ENCODE peak calls at places on chromosome 1, in five cellular contexts. L, M, A, P and T are unnamed samples.

GRCh38 chr1:116826818-116827606 is 72.8 kb downstream of the CD2 start:
- DNase-seq in A (no peak), L (peak; percentile 7), M (no peak), P (no peak), T (no peak)

GRCh38 chr1:178869114-178869697 is 1.7 kb downstream of the ANGPTL1 start:
- DNase-seq in P (no peak), L (peak; percentile 63), M (no peak), A (no peak), T (no peak)

GRCh38 chr1:198147216-198147615 is 9.6 kb upstream of the NEK7 start:
- DNase-seq in A (no peak), M (no peak), P (no peak), L (no peak), T (no peak)

GRCh38 chr1:205802060-205802459 is 10.9 kb downstream of the SLC41A1 start:
- DNase-seq in M (peak; percentile 63), P (no peak), A (no peak), L (no peak), T (no peak)

GRCh38 chr1:230907472-230908205 is 39.3 kb upstream of the C1orf198 start:
- DNase-seq in M (no peak), A (no peak), P (no peak), L (no peak), T (no peak)

GRCh38 chr1:65467536-65467935 is 47.1 kb downstream of the LEPR start:
- DNase-seq in L (peak; percentile 58), M (peak; percentile 58), A (no peak), P (peak; percentile 72), T (no peak)

GRCh38 chr1:21680381-21680780 is 11.2 kb upstream of the RAP1GAP start:
- DNase-seq in L (no peak), A (no peak), M (no peak), P (no peak), T (no peak)

GRCh38 chr1:3618904-3619671 is 5.7 kb upstream of the TPRG1L start:
- DNase-seq in L (peak; percentile 80), M (peak; percentile 79), P (peak; percentile 82), A (peak; percentile 89), T (peak; percentile 88)

GRCh38 chr1:45009956-45010854 is 919 bp downstream of the HECTD3 start:
- DNase-seq in M (peak; percentile 70), A (no peak), L (no peak), P (peak; percentile 25), T (no peak)

GRCh38 chr1:203607169-203607873 is 19.3 kb upstream of the ATP2B4 start:
- DNase-seq in M (peak; percentile 33), P (no peak), L (peak; percentile 98), A (peak; percentile 39), T (no peak)

GRCh38 chr1:226126824-226127591 is 59.5 kb downstream of the ACBD3 start:
- DNase-seq in P (no peak), A (no peak), M (no peak), L (no peak), T (peak; percentile 30)

GRCh38 chr1:150259758-150260669 is 2.4 kb downstream of the CA14 start:
- DNase-seq in A (no peak), P (peak; percentile 93), M (peak; percentile 78), L (no peak), T (no peak)

GRCh38 chr1:32426489-32427255 is 32.4 kb upstream of the BSDC1 start:
- DNase-seq in P (no peak), L (no peak), A (no peak), M (no peak), T (no peak)

GRCh38 chr1:79207786-79208185 is 201.3 kb upstream of the ADGRL4 start:
- DNase-seq in M (no peak), L (no peak), A (no peak), P (no peak), T (no peak)

GRCh38 chr1:67590329-67590728 is 94.7 kb upstream of the GADD45A start:
- DNase-seq in M (no peak), A (peak; percentile 21), P (peak; percentile 62), L (peak; percentile 45), T (no peak)

DNA sequence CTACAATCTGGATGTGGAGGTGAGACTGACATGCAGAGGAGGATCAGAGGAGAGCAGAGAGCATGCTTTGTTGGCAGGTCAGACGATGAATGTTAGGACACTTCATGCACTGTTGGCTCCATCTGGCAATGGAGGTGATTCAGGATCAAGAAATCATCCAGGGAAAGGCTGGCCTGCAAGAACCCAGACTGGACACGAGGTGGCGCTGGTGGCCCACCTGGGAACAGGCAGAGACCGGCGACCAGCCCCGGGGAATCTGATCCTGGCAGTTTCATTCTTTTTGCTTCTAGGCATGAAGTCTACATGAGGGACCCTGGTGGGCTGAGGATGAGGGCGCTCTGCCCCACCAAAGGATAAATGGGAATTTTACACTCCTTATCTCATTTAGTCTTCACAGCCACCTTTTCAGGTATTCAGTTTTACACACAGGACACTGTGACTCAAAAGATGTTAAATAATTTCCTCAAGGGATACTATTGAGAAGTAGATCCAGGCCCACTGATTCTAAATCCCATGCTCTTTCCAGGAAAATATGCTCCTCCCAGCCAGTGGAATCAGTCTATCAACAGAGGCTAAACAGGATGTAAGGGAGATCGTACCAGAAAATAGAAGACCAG is 26.2 kb upstream of the SCMH1 start:
- DNase-seq in A (peak; percentile 76), P (peak; percentile 84), M (peak; percentile 79), L (peak; percentile 69), T (no peak)
- H3K4me1 ChIP-seq in A (peaks cover 6% of the 10 kb centered on the region), P (no peaks in the 10 kb centered on the region), M (peaks cover 10% of the 10 kb centered on the region), L (no peaks in the 10 kb centered on the region), T (no peaks in the 10 kb centered on the region)

DNA sequence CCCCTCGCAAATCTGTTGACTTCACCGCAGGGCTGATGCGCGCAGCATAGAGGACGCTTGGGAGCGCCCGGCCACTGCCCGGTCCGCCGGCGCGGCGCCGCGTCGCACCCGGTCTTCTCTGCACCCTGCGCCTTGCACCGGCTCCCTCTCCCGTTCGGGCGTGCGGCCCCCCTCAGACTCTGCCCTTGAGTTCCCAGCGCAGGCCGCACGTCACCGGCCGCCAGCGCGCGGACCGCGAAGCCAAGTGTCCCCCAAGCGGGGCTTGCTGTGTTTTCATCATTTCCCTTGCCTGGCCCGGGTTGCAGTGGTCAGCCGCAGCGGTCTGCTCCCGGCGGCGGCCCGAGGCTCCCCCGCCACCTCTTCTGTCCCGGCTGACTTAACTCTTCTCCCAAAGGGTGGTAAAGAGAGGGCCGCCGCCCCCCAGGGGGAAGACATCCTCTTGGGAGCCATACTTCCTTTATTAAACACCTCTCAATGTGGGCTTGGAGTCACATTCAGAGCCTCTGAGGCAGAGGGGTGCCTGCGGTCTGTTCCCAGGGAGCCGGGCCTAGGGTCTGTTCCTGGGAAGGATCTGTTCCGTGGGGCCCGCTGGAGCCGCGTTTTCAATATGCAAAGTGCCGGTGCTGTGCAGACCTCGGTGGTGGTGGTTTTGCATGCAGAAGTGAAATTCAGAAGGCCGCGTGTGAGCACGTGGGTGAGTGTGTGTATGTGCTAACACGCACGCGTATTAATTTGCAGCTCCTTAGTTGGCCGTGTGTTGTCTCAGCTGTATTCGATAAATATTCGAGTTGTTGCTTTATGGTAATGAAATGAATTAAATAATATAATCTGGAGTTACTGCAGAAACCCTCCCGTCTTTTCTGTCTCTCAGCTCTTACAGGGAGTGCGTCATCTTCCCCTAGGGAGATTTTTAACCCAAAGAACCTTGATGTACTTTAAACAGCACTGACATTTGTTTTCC is 17.6 kb downstream of the PBX1 start:
- DNase-seq in A (no peak), M (no peak), L (peak; percentile 88), P (peak; percentile 59), T (peak; percentile 69)
- H3K4me3 ChIP-seq in A (peak overlapping the region; percentile 16), M (peak overlapping the region; percentile 21), L (peak overlapping the region; percentile 10), P (peak overlapping the region; percentile 7), T (peak overlapping the region; percentile 47)

GRCh38 chr1:52532732-52533327 is 20.1 kb downstream of the TUT4 start:
- DNase-seq in P (no peak), L (no peak), A (no peak), M (no peak), T (no peak)

GRCh38 chr1:52534928-52535764 is 17.7 kb downstream of the TUT4 start:
- DNase-seq in M (no peak), A (no peak), L (peak; percentile 83), P (no peak), T (no peak)

GRCh38 chr1:52532247-52532646 is 20.6 kb downstream of the TUT4 start:
- DNase-seq in L (no peak), A (no peak), M (no peak), P (no peak), T (no peak)

GRCh38 chr1:52531473-52531872 is 21.4 kb downstream of the TUT4 start:
- DNase-seq in A (no peak), M (no peak), L (no peak), P (no peak), T (no peak)

DNA sequence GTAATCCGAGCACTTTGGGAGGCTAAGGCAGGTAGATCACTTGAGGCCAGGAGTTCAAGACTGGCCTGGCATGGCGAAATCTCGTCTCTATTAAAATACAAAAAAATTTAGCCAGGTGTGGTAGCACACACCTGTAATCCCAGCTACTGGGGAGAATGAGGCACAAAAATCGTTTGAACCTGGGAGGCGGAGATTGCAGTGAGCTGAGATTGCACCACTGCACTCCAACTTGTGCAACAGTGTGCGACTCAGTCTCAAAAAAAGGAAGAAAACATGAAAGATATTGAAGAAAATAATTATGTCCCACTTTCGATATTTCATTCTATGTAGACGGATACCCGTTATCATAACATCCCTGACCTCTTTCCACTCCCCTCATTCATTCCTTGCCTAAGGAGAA is 19.2 kb downstream of the TUT4 start:
- DNase-seq in P (no peak), M (no peak), L (no peak), A (no peak), T (no peak)
- H3K9me3 ChIP-seq in P (no peaks in the 10 kb centered on the region), M (no peaks in the 10 kb centered on the region), L (peaks cover 10% of the 10 kb centered on the region), A (peaks cover 12% of the 10 kb centered on the region), T (peaks cover 5% of the 10 kb centered on the region)

GRCh38 chr1:28134651-28135207 is 41.8 kb downstream of the PTAFR start:
- DNase-seq in A (no peak), P (no peak), M (no peak), L (no peak), T (no peak)
- H3K4me1 ChIP-seq in A (no peaks in the 10 kb centered on the region), P (no peaks in the 10 kb centered on the region), M (no peaks in the 10 kb centered on the region), L (peaks cover 3% of the 10 kb centered on the region), T (no peaks in the 10 kb centered on the region)

GRCh38 chr1:113292660-113293626 is 97.4 kb upstream of the MAGI3 start:
- DNase-seq in P (no peak), A (no peak), L (no peak), M (no peak), T (no peak)
- H3K4me3 ChIP-seq in P (no peak overlapping the region), A (no peak overlapping the region), L (no peak overlapping the region), M (no peak overlapping the region), T (no peak overlapping the region)

DNA sequence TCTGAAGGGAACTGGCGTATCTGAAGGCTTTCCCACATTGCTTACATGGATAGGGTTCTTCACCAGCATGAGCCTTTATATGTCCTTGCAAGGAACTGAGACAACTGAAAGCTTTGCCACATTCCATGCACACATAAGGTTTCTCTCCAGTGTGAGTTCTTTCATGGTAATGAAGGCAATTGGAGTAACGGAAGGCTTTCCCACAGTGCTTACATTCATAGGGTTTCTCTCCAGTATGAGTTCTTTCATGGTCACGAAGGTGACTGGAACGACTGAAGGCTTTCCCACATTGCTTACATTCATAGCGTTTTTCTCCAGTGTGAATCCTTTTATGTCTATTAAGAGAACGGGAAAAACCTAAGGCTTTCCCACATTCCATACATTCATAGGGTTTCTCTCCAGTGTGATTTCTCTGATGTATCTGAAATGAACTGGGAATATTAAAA is 15.0 kb downstream of the ZNF124 start:
- DNase-seq in A (no peak), P (no peak), M (no peak), L (no peak), T (no peak)
- H3K9me3 ChIP-seq in A (peaks cover 97% of the 10 kb centered on the region), P (peaks cover 4% of the 10 kb centered on the region), M (peaks cover 80% of the 10 kb centered on the region), L (peaks cover 46% of the 10 kb centered on the region), T (peaks cover 71% of the 10 kb centered on the region)